ENCODE peak calls at places on chromosomes 5 and 9, in six cellular contexts. J is mucosa of gallbladder, P is occipital lobe, R is A172, A is fibroblast of pulmonary artery, G is PC-3. O is an unnamed sample.

GRCh38 chr9:4515958-4516375 is 25.7 kb downstream of the SLC1A1 start:
- DNase-seq in J (no peak), P (no peak), R (no peak), A (peak; percentile 43), G (no peak), O (no peak)

GRCh38 chr5:56527174-56527573 is 288.2 kb upstream of the MAP3K1 start:
- DNase-seq in J (no peak), P (no peak), R (peak; percentile 43), A (no peak), G (peak; percentile 79), O (no peak)

GRCh38 chr9:90658181-90658580 is 15.6 kb upstream of the DIRAS2 start:
- DNase-seq in J (no peak), P (no peak), R (no peak), A (no peak), G (no peak), O (no peak)

GRCh38 chr5:93611900-93612898 is 29.2 kb downstream of the NR2F1 start:
- DNase-seq in J (no peak), P (no peak), R (peak; percentile 22), A (no peak), G (peak; percentile 35), O (peak; percentile 27)

GRCh38 chr5:115773010-115773580 is 43.4 kb downstream of the CDO1 start:
- DNase-seq in J (no peak), P (no peak), R (no peak), A (no peak), G (no peak), O (no peak)

GRCh38 chr5:40227366-40227765 is 452.3 kb upstream of the PTGER4 start:
- DNase-seq in J (no peak), P (no peak), R (no peak), A (peak; percentile 35), G (no peak), O (no peak)

GRCh38 chr9:121699271-121700164 is 48.1 kb downstream of the DAB2IP start:
- DNase-seq in J (peak; percentile 62), P (no peak), R (peak; percentile 50), A (peak; percentile 47), G (peak; percentile 52), O (peak; percentile 33)

GRCh38 chr5:27191786-27192505 is 153.6 kb upstream of the CDH9 start:
- DNase-seq in J (no peak), P (no peak), R (peak; percentile 4), A (peak; percentile 65), G (peak; percentile 30), O (no peak)

GRCh38 chr9:93684161-93684765 is 107.9 kb downstream of the PHF2 start:
- DNase-seq in J (peak; percentile 9), P (no peak), R (no peak), A (no peak), G (no peak), O (no peak)

GRCh38 chr9:27602107-27602836 is 29.0 kb upstream of the C9orf72 start:
- DNase-seq in J (no peak), P (no peak), R (no peak), A (no peak), G (no peak), O (no peak)

GRCh38 chr5:149849990-149850910 is 94.3 kb downstream of the PDE6A start:
- DNase-seq in J (no peak), P (no peak), R (no peak), A (no peak), G (no peak), O (no peak)

GRCh38 chr5:177416334-177416733 is 7.0 kb upstream of the F12 start:
- DNase-seq in J (no peak), P (no peak), R (no peak), A (peak; percentile 72), G (no peak), O (no peak)

GRCh38 chr9:137128158-137129088 is 10.5 kb upstream of the GRIN1 start:
- DNase-seq in J (no peak), P (no peak), R (no peak), A (no peak), G (no peak), O (no peak)

GRCh38 chr5:24804221-24804681 is 159.5 kb upstream of the CDH10 start:
- DNase-seq in J (no peak), P (no peak), R (peak; percentile 12), A (peak; percentile 2), G (peak; percentile 68), O (no peak)

GRCh38 chr5:131357739-131358561 is 94.1 kb downstream of the CDC42SE2 start:
- DNase-seq in J (no peak), P (no peak), R (no peak), A (no peak), G (no peak), O (no peak)

GRCh38 chr9:19551124-19551929 is 142.5 kb downstream of the ACER2 start:
- DNase-seq in J (no peak), P (no peak), R (peak; percentile 4), A (no peak), G (no peak), O (no peak)

GRCh38 chr5:67214036-67214435 is 17.4 kb upstream of the CD180 start:
- DNase-seq in J (no peak), P (no peak), R (no peak), A (no peak), G (peak; percentile 45), O (no peak)

GRCh38 chr9:123639743-123640142 is 283.7 kb downstream of the CRB2 start:
- DNase-seq in J (no peak), P (no peak), R (no peak), A (no peak), G (no peak), O (no peak)

GRCh38 chr9:38662763-38663593 is 42.6 kb upstream of the ANKRD18A start:
- DNase-seq in J (no peak), P (peak; percentile 19), R (no peak), A (peak; percentile 72), G (peak; percentile 3), O (no peak)

GRCh38 chr5:131550606-131551005 is 84.4 kb downstream of the RAPGEF6 start:
- DNase-seq in J (no peak), P (no peak), R (no peak), A (no peak), G (no peak), O (no peak)

GRCh38 chr5:123673107-123673506 is 161.1 kb downstream of the CSNK1G3 start:
- DNase-seq in J (no peak), P (no peak), R (no peak), A (no peak), G (no peak), O (no peak)

GRCh38 chr5:169695919-169696490 is 58.9 kb downstream of the DOCK2 start:
- DNase-seq in J (no peak), P (no peak), R (peak; percentile 100), A (peak; percentile 93), G (peak; percentile 96), O (peak; percentile 90)

GRCh38 chr5:73663860-73664240 is 37.9 kb downstream of the ARHGEF28 start:
- DNase-seq in J (no peak), P (no peak), R (no peak), A (no peak), G (no peak), O (peak; percentile 38)

GRCh38 chr9:126373241-126373640 is 46.6 kb downstream of the MVB12B start:
- DNase-seq in J (no peak), P (no peak), R (peak; percentile 22), A (peak; percentile 7), G (peak; percentile 62), O (peak; percentile 8)

O was measured in ACHN.